ENCODE peak calls at places on chromosomes 7 and 10, in eight cellular contexts. One of them, this sample, is unnamed.

GRCh38 chr10:79445217-79445707 is at the start of gene ZCCHC24:
- DNase-seq in glomerular endothelial cell: no peak
- DNase-seq in A549: peak
- DNase-seq in astrocyte of the spinal cord: peak
- DNase-seq in stimulated activated CD4-positive, alpha-beta T cell treated with anti-CD3 and anti-CD28 coated beads, Interleukin-15, amount 100 ng/mL, for 1 hour: no peak
- DNase-seq in fibroblast of the aortic adventitia: no peak
- DNase-seq in EL: no peak
- DNase-seq in fibroblast of pulmonary artery: peak
- DNase-seq in this sample: no peak

GRCh38 chr10:74244097-74244685 is 93.2 kb downstream of the ADK start:
- DNase-seq in glomerular endothelial cell: no peak
- DNase-seq in A549: no peak
- DNase-seq in astrocyte of the spinal cord: peak
- DNase-seq in stimulated activated CD4-positive, alpha-beta T cell treated with anti-CD3 and anti-CD28 coated beads, Interleukin-15, amount 100 ng/mL, for 1 hour: no peak
- DNase-seq in fibroblast of the aortic adventitia: peak
- DNase-seq in EL: peak
- DNase-seq in fibroblast of pulmonary artery: peak
- DNase-seq in this sample: peak

GRCh38 chr7:27611043-27611442 is 51.6 kb downstream of the HIBADH start:
- DNase-seq in glomerular endothelial cell: no peak
- DNase-seq in A549: no peak
- DNase-seq in astrocyte of the spinal cord: no peak
- DNase-seq in stimulated activated CD4-positive, alpha-beta T cell treated with anti-CD3 and anti-CD28 coated beads, Interleukin-15, amount 100 ng/mL, for 1 hour: no peak
- DNase-seq in fibroblast of the aortic adventitia: peak
- DNase-seq in EL: peak
- DNase-seq in fibroblast of pulmonary artery: no peak
- DNase-seq in this sample: no peak

GRCh38 chr7:66747385-66748126 is 7.0 kb downstream of the RABGEF1 start:
- DNase-seq in glomerular endothelial cell: no peak
- DNase-seq in A549: no peak
- DNase-seq in astrocyte of the spinal cord: no peak
- DNase-seq in stimulated activated CD4-positive, alpha-beta T cell treated with anti-CD3 and anti-CD28 coated beads, Interleukin-15, amount 100 ng/mL, for 1 hour: no peak
- DNase-seq in fibroblast of the aortic adventitia: peak
- DNase-seq in EL: peak
- DNase-seq in fibroblast of pulmonary artery: peak
- DNase-seq in this sample: peak

GRCh38 chr10:77163670-77164348 is 473.8 kb downstream of the KCNMA1 start:
- DNase-seq in glomerular endothelial cell: peak
- DNase-seq in A549: peak
- DNase-seq in astrocyte of the spinal cord: peak
- DNase-seq in stimulated activated CD4-positive, alpha-beta T cell treated with anti-CD3 and anti-CD28 coated beads, Interleukin-15, amount 100 ng/mL, for 1 hour: no peak
- DNase-seq in fibroblast of the aortic adventitia: peak
- DNase-seq in EL: peak
- DNase-seq in fibroblast of pulmonary artery: peak
- DNase-seq in this sample: peak

GRCh38 chr7:151013728-151014497 is 10.4 kb downstream of the ATG9B start:
- DNase-seq in glomerular endothelial cell: no peak
- DNase-seq in A549: no peak
- DNase-seq in astrocyte of the spinal cord: peak
- DNase-seq in stimulated activated CD4-positive, alpha-beta T cell treated with anti-CD3 and anti-CD28 coated beads, Interleukin-15, amount 100 ng/mL, for 1 hour: peak
- DNase-seq in fibroblast of the aortic adventitia: no peak
- DNase-seq in EL: peak
- DNase-seq in fibroblast of pulmonary artery: peak
- DNase-seq in this sample: peak

GRCh38 chr7:158849553-158850389 is 6.6 kb upstream of the DYNC2I1 start:
- DNase-seq in glomerular endothelial cell: no peak
- DNase-seq in A549: no peak
- DNase-seq in astrocyte of the spinal cord: no peak
- DNase-seq in stimulated activated CD4-positive, alpha-beta T cell treated with anti-CD3 and anti-CD28 coated beads, Interleukin-15, amount 100 ng/mL, for 1 hour: no peak
- DNase-seq in fibroblast of the aortic adventitia: no peak
- DNase-seq in EL: no peak
- DNase-seq in fibroblast of pulmonary artery: no peak
- DNase-seq in this sample: no peak

GRCh38 chr7:1567082-1567771 is 2.6 kb downstream of the PSMG3 start:
- DNase-seq in glomerular endothelial cell: no peak
- DNase-seq in A549: no peak
- DNase-seq in astrocyte of the spinal cord: peak
- DNase-seq in stimulated activated CD4-positive, alpha-beta T cell treated with anti-CD3 and anti-CD28 coated beads, Interleukin-15, amount 100 ng/mL, for 1 hour: no peak
- DNase-seq in fibroblast of the aortic adventitia: peak
- DNase-seq in EL: no peak
- DNase-seq in fibroblast of pulmonary artery: no peak
- DNase-seq in this sample: no peak

GRCh38 chr7:140526901-140527664 is 47.8 kb upstream of the MKRN1 start:
- DNase-seq in glomerular endothelial cell: no peak
- DNase-seq in A549: no peak
- DNase-seq in astrocyte of the spinal cord: peak
- DNase-seq in stimulated activated CD4-positive, alpha-beta T cell treated with anti-CD3 and anti-CD28 coated beads, Interleukin-15, amount 100 ng/mL, for 1 hour: no peak
- DNase-seq in fibroblast of the aortic adventitia: no peak
- DNase-seq in EL: no peak
- DNase-seq in fibroblast of pulmonary artery: no peak
- DNase-seq in this sample: no peak

GRCh38 chr10:91652364-91652763 is 19.5 kb upstream of the PPP1R3C start:
- DNase-seq in glomerular endothelial cell: no peak
- DNase-seq in A549: peak
- DNase-seq in astrocyte of the spinal cord: peak
- DNase-seq in stimulated activated CD4-positive, alpha-beta T cell treated with anti-CD3 and anti-CD28 coated beads, Interleukin-15, amount 100 ng/mL, for 1 hour: no peak
- DNase-seq in fibroblast of the aortic adventitia: peak
- DNase-seq in EL: peak
- DNase-seq in fibroblast of pulmonary artery: peak
- DNase-seq in this sample: peak

GRCh38 chr7:31512166-31512565 is 1.7 kb upstream of the ITPRID1 start:
- DNase-seq in glomerular endothelial cell: no peak
- DNase-seq in A549: no peak
- DNase-seq in astrocyte of the spinal cord: no peak
- DNase-seq in stimulated activated CD4-positive, alpha-beta T cell treated with anti-CD3 and anti-CD28 coated beads, Interleukin-15, amount 100 ng/mL, for 1 hour: no peak
- DNase-seq in fibroblast of the aortic adventitia: no peak
- DNase-seq in EL: no peak
- DNase-seq in fibroblast of pulmonary artery: no peak
- DNase-seq in this sample: no peak

GRCh38 chr7:14048889-14049288 is 59.4 kb upstream of the ETV1 start:
- DNase-seq in glomerular endothelial cell: no peak
- DNase-seq in A549: no peak
- DNase-seq in astrocyte of the spinal cord: no peak
- DNase-seq in stimulated activated CD4-positive, alpha-beta T cell treated with anti-CD3 and anti-CD28 coated beads, Interleukin-15, amount 100 ng/mL, for 1 hour: no peak
- DNase-seq in fibroblast of the aortic adventitia: peak
- DNase-seq in EL: no peak
- DNase-seq in fibroblast of pulmonary artery: no peak
- DNase-seq in this sample: no peak

GRCh38 chr7:123538189-123538714 is 3.9 kb upstream of the IQUB start:
- DNase-seq in glomerular endothelial cell: peak
- DNase-seq in A549: no peak
- DNase-seq in astrocyte of the spinal cord: peak
- DNase-seq in stimulated activated CD4-positive, alpha-beta T cell treated with anti-CD3 and anti-CD28 coated beads, Interleukin-15, amount 100 ng/mL, for 1 hour: no peak
- DNase-seq in fibroblast of the aortic adventitia: peak
- DNase-seq in EL: peak
- DNase-seq in fibroblast of pulmonary artery: peak
- DNase-seq in this sample: peak

GRCh38 chr7:963236-964078 is 9.0 kb upstream of the ADAP1 start:
- DNase-seq in glomerular endothelial cell: no peak
- DNase-seq in A549: no peak
- DNase-seq in astrocyte of the spinal cord: no peak
- DNase-seq in stimulated activated CD4-positive, alpha-beta T cell treated with anti-CD3 and anti-CD28 coated beads, Interleukin-15, amount 100 ng/mL, for 1 hour: no peak
- DNase-seq in fibroblast of the aortic adventitia: no peak
- DNase-seq in EL: no peak
- DNase-seq in fibroblast of pulmonary artery: no peak
- DNase-seq in this sample: no peak

GRCh38 chr10:42491001-42491592 is 147.3 kb downstream of the ZNF33B start:
- DNase-seq in glomerular endothelial cell: no peak
- DNase-seq in A549: no peak
- DNase-seq in astrocyte of the spinal cord: no peak
- DNase-seq in stimulated activated CD4-positive, alpha-beta T cell treated with anti-CD3 and anti-CD28 coated beads, Interleukin-15, amount 100 ng/mL, for 1 hour: no peak
- DNase-seq in fibroblast of the aortic adventitia: no peak
- DNase-seq in EL: peak
- DNase-seq in fibroblast of pulmonary artery: no peak
- DNase-seq in this sample: no peak

GRCh38 chr7:85068796-85069195 is 118.1 kb downstream of the SEMA3D start:
- DNase-seq in glomerular endothelial cell: no peak
- DNase-seq in A549: no peak
- DNase-seq in astrocyte of the spinal cord: peak
- DNase-seq in stimulated activated CD4-positive, alpha-beta T cell treated with anti-CD3 and anti-CD28 coated beads, Interleukin-15, amount 100 ng/mL, for 1 hour: no peak
- DNase-seq in fibroblast of the aortic adventitia: peak
- DNase-seq in EL: peak
- DNase-seq in fibroblast of pulmonary artery: peak
- DNase-seq in this sample: peak

GRCh38 chr10:101097881-101098280 is 33.2 kb upstream of the TLX1 start:
- DNase-seq in glomerular endothelial cell: no peak
- DNase-seq in A549: no peak
- DNase-seq in astrocyte of the spinal cord: no peak
- DNase-seq in stimulated activated CD4-positive, alpha-beta T cell treated with anti-CD3 and anti-CD28 coated beads, Interleukin-15, amount 100 ng/mL, for 1 hour: no peak
- DNase-seq in fibroblast of the aortic adventitia: no peak
- DNase-seq in EL: peak
- DNase-seq in fibroblast of pulmonary artery: no peak
- DNase-seq in this sample: no peak

GRCh38 chr7:101271021-101271420 is 26.1 kb upstream of the FIS1 start:
- DNase-seq in glomerular endothelial cell: no peak
- DNase-seq in A549: no peak
- DNase-seq in astrocyte of the spinal cord: no peak
- DNase-seq in stimulated activated CD4-positive, alpha-beta T cell treated with anti-CD3 and anti-CD28 coated beads, Interleukin-15, amount 100 ng/mL, for 1 hour: no peak
- DNase-seq in fibroblast of the aortic adventitia: no peak
- DNase-seq in EL: no peak
- DNase-seq in fibroblast of pulmonary artery: no peak
- DNase-seq in this sample: no peak

GRCh38 chr10:95326396-95326795 is 35.6 kb upstream of the PDLIM1 start:
- DNase-seq in glomerular endothelial cell: no peak
- DNase-seq in A549: no peak
- DNase-seq in astrocyte of the spinal cord: no peak
- DNase-seq in stimulated activated CD4-positive, alpha-beta T cell treated with anti-CD3 and anti-CD28 coated beads, Interleukin-15, amount 100 ng/mL, for 1 hour: no peak
- DNase-seq in fibroblast of the aortic adventitia: no peak
- DNase-seq in EL: no peak
- DNase-seq in fibroblast of pulmonary artery: no peak
- DNase-seq in this sample: no peak

GRCh38 chr7:130734525-130735272 is 692 bp upstream of the KLF14 start:
- DNase-seq in glomerular endothelial cell: no peak
- DNase-seq in A549: no peak
- DNase-seq in astrocyte of the spinal cord: peak
- DNase-seq in stimulated activated CD4-positive, alpha-beta T cell treated with anti-CD3 and anti-CD28 coated beads, Interleukin-15, amount 100 ng/mL, for 1 hour: no peak
- DNase-seq in fibroblast of the aortic adventitia: peak
- DNase-seq in EL: peak
- DNase-seq in fibroblast of pulmonary artery: peak
- DNase-seq in this sample: peak

GRCh38 chr10:119360181-119360921 is 153.0 kb downstream of the GRK5 start:
- DNase-seq in glomerular endothelial cell: no peak
- DNase-seq in A549: peak
- DNase-seq in astrocyte of the spinal cord: no peak
- DNase-seq in stimulated activated CD4-positive, alpha-beta T cell treated with anti-CD3 and anti-CD28 coated beads, Interleukin-15, amount 100 ng/mL, for 1 hour: no peak
- DNase-seq in fibroblast of the aortic adventitia: no peak
- DNase-seq in EL: no peak
- DNase-seq in fibroblast of pulmonary artery: no peak
- DNase-seq in this sample: no peak

GRCh38 chr10:104893711-104894110 is 252.6 kb downstream of the SORCS3 start:
- DNase-seq in glomerular endothelial cell: no peak
- DNase-seq in A549: no peak
- DNase-seq in astrocyte of the spinal cord: no peak
- DNase-seq in stimulated activated CD4-positive, alpha-beta T cell treated with anti-CD3 and anti-CD28 coated beads, Interleukin-15, amount 100 ng/mL, for 1 hour: no peak
- DNase-seq in fibroblast of the aortic adventitia: no peak
- DNase-seq in EL: no peak
- DNase-seq in fibroblast of pulmonary artery: no peak
- DNase-seq in this sample: no peak

GRCh38 chr7:135914346-135914745 is 62.8 kb downstream of the MTPN start:
- DNase-seq in glomerular endothelial cell: no peak
- DNase-seq in A549: no peak
- DNase-seq in astrocyte of the spinal cord: no peak
- DNase-seq in stimulated activated CD4-positive, alpha-beta T cell treated with anti-CD3 and anti-CD28 coated beads, Interleukin-15, amount 100 ng/mL, for 1 hour: no peak
- DNase-seq in fibroblast of the aortic adventitia: no peak
- DNase-seq in EL: no peak
- DNase-seq in fibroblast of pulmonary artery: no peak
- DNase-seq in this sample: no peak

GRCh38 chr7:105849122-105849855 is 27.1 kb downstream of the ATXN7L1 start:
- DNase-seq in glomerular endothelial cell: no peak
- DNase-seq in A549: no peak
- DNase-seq in astrocyte of the spinal cord: no peak
- DNase-seq in stimulated activated CD4-positive, alpha-beta T cell treated with anti-CD3 and anti-CD28 coated beads, Interleukin-15, amount 100 ng/mL, for 1 hour: peak
- DNase-seq in fibroblast of the aortic adventitia: no peak
- DNase-seq in EL: peak
- DNase-seq in fibroblast of pulmonary artery: peak
- DNase-seq in this sample: peak

GRCh38 chr10:74047871-74048270 is 50.0 kb downstream of the VCL start:
- DNase-seq in glomerular endothelial cell: no peak
- DNase-seq in A549: no peak
- DNase-seq in astrocyte of the spinal cord: no peak
- DNase-seq in stimulated activated CD4-positive, alpha-beta T cell treated with anti-CD3 and anti-CD28 coated beads, Interleukin-15, amount 100 ng/mL, for 1 hour: no peak
- DNase-seq in fibroblast of the aortic adventitia: peak
- DNase-seq in EL: peak
- DNase-seq in fibroblast of pulmonary artery: peak
- DNase-seq in this sample: peak

GRCh38 chr7:143384741-143385631 is 3.8 kb downstream of the ZYX start:
- DNase-seq in glomerular endothelial cell: no peak
- DNase-seq in A549: no peak
- DNase-seq in astrocyte of the spinal cord: no peak
- DNase-seq in stimulated activated CD4-positive, alpha-beta T cell treated with anti-CD3 and anti-CD28 coated beads, Interleukin-15, amount 100 ng/mL, for 1 hour: no peak
- DNase-seq in fibroblast of the aortic adventitia: no peak
- DNase-seq in EL: peak
- DNase-seq in fibroblast of pulmonary artery: peak
- DNase-seq in this sample: peak

This sample was measured in cardiac muscle cell.